ENCODE peak calls at places on chromosomes 4 and X, in eight cellular contexts. One of them, this sample, is unnamed.

GRCh38 chrX:49842603-49843002 is 13.5 kb downstream of the PAGE4 start:
- DNase-seq in RWPE1: no peak
- DNase-seq in right atrium auricular region: no peak
- DNase-seq in neural crest cell: no peak
- DNase-seq in MCF 10A: no peak
- DNase-seq in A673: no peak
- DNase-seq in mammary epithelial cell: no peak
- DNase-seq in CD8-positive, alpha-beta T cell: no peak
- DNase-seq in this sample: no peak

GRCh38 chrX:53813663-53814440 is 127.3 kb upstream of the HUWE1 start:
- DNase-seq in RWPE1: no peak
- DNase-seq in mammary epithelial cell: peak; percentile 23
- DNase-seq in A673: no peak
- DNase-seq in right atrium auricular region: no peak
- DNase-seq in MCF 10A: peak; percentile 2
- DNase-seq in CD8-positive, alpha-beta T cell: no peak
- DNase-seq in neural crest cell: no peak
- DNase-seq in this sample: no peak

GRCh38 chr4:95363579-95363965 is 185.2 kb downstream of the UNC5C start:
- DNase-seq in A673: no peak
- DNase-seq in right atrium auricular region: no peak
- DNase-seq in mammary epithelial cell: no peak
- DNase-seq in MCF 10A: no peak
- DNase-seq in RWPE1: no peak
- DNase-seq in neural crest cell: no peak
- DNase-seq in CD8-positive, alpha-beta T cell: no peak
- DNase-seq in this sample: no peak

GRCh38 chr4:112348488-112349158 is 51.5 kb downstream of the ALPK1 start:
- DNase-seq in A673: peak; percentile 63
- DNase-seq in neural crest cell: peak; percentile 48
- DNase-seq in CD8-positive, alpha-beta T cell: no peak
- DNase-seq in mammary epithelial cell: peak; percentile 76
- DNase-seq in right atrium auricular region: peak; percentile 87
- DNase-seq in MCF 10A: peak; percentile 57
- DNase-seq in RWPE1: no peak
- DNase-seq in this sample: no peak

GRCh38 chrX:20056704-20057103 is 60.0 kb downstream of the MAP7D2 start:
- DNase-seq in mammary epithelial cell: peak; percentile 90
- DNase-seq in neural crest cell: no peak
- DNase-seq in MCF 10A: peak; percentile 59
- DNase-seq in CD8-positive, alpha-beta T cell: no peak
- DNase-seq in right atrium auricular region: no peak
- DNase-seq in A673: no peak
- DNase-seq in RWPE1: peak; percentile 57
- DNase-seq in this sample: no peak

GRCh38 chr4:1410491-1411325 is 4.5 kb upstream of the NKX1-1 start:
- DNase-seq in mammary epithelial cell: peak; percentile 29
- DNase-seq in right atrium auricular region: peak; percentile 49
- DNase-seq in CD8-positive, alpha-beta T cell: peak; percentile 55
- DNase-seq in neural crest cell: peak; percentile 96
- DNase-seq in MCF 10A: peak; percentile 11
- DNase-seq in RWPE1: peak; percentile 58
- DNase-seq in A673: peak; percentile 76
- DNase-seq in this sample: peak; percentile 76

GRCh38 chr4:32798471-32798870 is 2078.3 kb downstream of the PCDH7 start:
- DNase-seq in right atrium auricular region: no peak
- DNase-seq in neural crest cell: no peak
- DNase-seq in CD8-positive, alpha-beta T cell: no peak
- DNase-seq in MCF 10A: no peak
- DNase-seq in RWPE1: no peak
- DNase-seq in A673: no peak
- DNase-seq in mammary epithelial cell: no peak
- DNase-seq in this sample: no peak

GRCh38 chr4:15695240-15695699 is 7.6 kb upstream of the BST1 start:
- DNase-seq in CD8-positive, alpha-beta T cell: no peak
- DNase-seq in right atrium auricular region: no peak
- DNase-seq in MCF 10A: peak; percentile 96
- DNase-seq in RWPE1: peak; percentile 70
- DNase-seq in neural crest cell: no peak
- DNase-seq in A673: no peak
- DNase-seq in mammary epithelial cell: peak; percentile 98
- DNase-seq in this sample: no peak

GRCh38 chr4:74166823-74167222 is 8.9 kb downstream of the MTHFD2L start:
- DNase-seq in CD8-positive, alpha-beta T cell: no peak
- DNase-seq in neural crest cell: no peak
- DNase-seq in A673: no peak
- DNase-seq in RWPE1: no peak
- DNase-seq in right atrium auricular region: no peak
- DNase-seq in mammary epithelial cell: no peak
- DNase-seq in MCF 10A: no peak
- DNase-seq in this sample: no peak

GRCh38 chrX:66164470-66164869 is 423 bp downstream of the HEPH start:
- DNase-seq in MCF 10A: no peak
- DNase-seq in right atrium auricular region: no peak
- DNase-seq in A673: no peak
- DNase-seq in mammary epithelial cell: peak; percentile 1
- DNase-seq in neural crest cell: no peak
- DNase-seq in CD8-positive, alpha-beta T cell: no peak
- DNase-seq in RWPE1: no peak
- DNase-seq in this sample: no peak

GRCh38 chr4:151644625-151645024 is 116.2 kb downstream of the GATB start:
- DNase-seq in A673: peak; percentile 72
- DNase-seq in neural crest cell: peak; percentile 27
- DNase-seq in right atrium auricular region: no peak
- DNase-seq in CD8-positive, alpha-beta T cell: no peak
- DNase-seq in mammary epithelial cell: no peak
- DNase-seq in RWPE1: peak; percentile 13
- DNase-seq in MCF 10A: peak; percentile 38
- DNase-seq in this sample: no peak

GRCh38 chrX:41066391-41066790 is 18.9 kb upstream of the USP9X start:
- DNase-seq in MCF 10A: no peak
- DNase-seq in neural crest cell: no peak
- DNase-seq in mammary epithelial cell: peak; percentile 70
- DNase-seq in CD8-positive, alpha-beta T cell: no peak
- DNase-seq in right atrium auricular region: no peak
- DNase-seq in A673: no peak
- DNase-seq in RWPE1: no peak
- DNase-seq in this sample: no peak

GRCh38 chr4:97653701-97654100 is 489.6 kb downstream of the STPG2 start:
- DNase-seq in right atrium auricular region: no peak
- DNase-seq in A673: no peak
- DNase-seq in mammary epithelial cell: no peak
- DNase-seq in MCF 10A: no peak
- DNase-seq in RWPE1: no peak
- DNase-seq in CD8-positive, alpha-beta T cell: no peak
- DNase-seq in neural crest cell: no peak
- DNase-seq in this sample: no peak

GRCh38 chrX:46407036-46407752 is 138.0 kb downstream of the ZNF674 start:
- DNase-seq in right atrium auricular region: no peak
- DNase-seq in MCF 10A: no peak
- DNase-seq in A673: peak; percentile 84
- DNase-seq in neural crest cell: no peak
- DNase-seq in mammary epithelial cell: no peak
- DNase-seq in RWPE1: no peak
- DNase-seq in CD8-positive, alpha-beta T cell: no peak
- DNase-seq in this sample: no peak

GRCh38 chr4:140740906-140741670 is 15.1 kb downstream of the TBC1D9 start:
- DNase-seq in neural crest cell: no peak
- DNase-seq in MCF 10A: no peak
- DNase-seq in RWPE1: no peak
- DNase-seq in A673: no peak
- DNase-seq in CD8-positive, alpha-beta T cell: no peak
- DNase-seq in mammary epithelial cell: no peak
- DNase-seq in right atrium auricular region: no peak
- DNase-seq in this sample: no peak

GRCh38 chr4:64784125-64784524 is 374.9 kb upstream of the TECRL start:
- DNase-seq in CD8-positive, alpha-beta T cell: no peak
- DNase-seq in neural crest cell: no peak
- DNase-seq in A673: peak; percentile 45
- DNase-seq in right atrium auricular region: no peak
- DNase-seq in MCF 10A: no peak
- DNase-seq in mammary epithelial cell: peak; percentile 37
- DNase-seq in RWPE1: no peak
- DNase-seq in this sample: no peak

GRCh38 chrX:121310820-121311219 is 263.4 kb downstream of the GLUD2 start:
- DNase-seq in RWPE1: no peak
- DNase-seq in CD8-positive, alpha-beta T cell: no peak
- DNase-seq in right atrium auricular region: no peak
- DNase-seq in neural crest cell: no peak
- DNase-seq in MCF 10A: no peak
- DNase-seq in A673: no peak
- DNase-seq in mammary epithelial cell: no peak
- DNase-seq in this sample: no peak

GRCh38 chr4:165364452-165365080 is 14.2 kb upstream of the CPE start:
- DNase-seq in right atrium auricular region: no peak
- DNase-seq in A673: no peak
- DNase-seq in mammary epithelial cell: peak; percentile 86
- DNase-seq in RWPE1: no peak
- DNase-seq in MCF 10A: peak; percentile 77
- DNase-seq in CD8-positive, alpha-beta T cell: no peak
- DNase-seq in neural crest cell: no peak
- DNase-seq in this sample: no peak

GRCh38 chrX:40154229-40154852 is 56.6 kb upstream of the BCOR start:
- DNase-seq in CD8-positive, alpha-beta T cell: no peak
- DNase-seq in right atrium auricular region: no peak
- DNase-seq in neural crest cell: peak; percentile 41
- DNase-seq in RWPE1: no peak
- DNase-seq in A673: peak; percentile 77
- DNase-seq in MCF 10A: no peak
- DNase-seq in mammary epithelial cell: no peak
- DNase-seq in this sample: no peak

GRCh38 chr4:152709675-152710438 is 30.1 kb upstream of the TMEM154 start:
- DNase-seq in A673: peak; percentile 37
- DNase-seq in mammary epithelial cell: peak; percentile 96
- DNase-seq in neural crest cell: no peak
- DNase-seq in RWPE1: peak; percentile 84
- DNase-seq in CD8-positive, alpha-beta T cell: no peak
- DNase-seq in MCF 10A: peak; percentile 95
- DNase-seq in right atrium auricular region: no peak
- DNase-seq in this sample: peak; percentile 53

GRCh38 chr4:52545099-52546069 is 113.7 kb downstream of the USP46 start:
- DNase-seq in CD8-positive, alpha-beta T cell: peak; percentile 31
- DNase-seq in RWPE1: peak; percentile 75
- DNase-seq in right atrium auricular region: peak; percentile 80
- DNase-seq in A673: peak; percentile 56
- DNase-seq in MCF 10A: peak; percentile 78
- DNase-seq in mammary epithelial cell: peak; percentile 49
- DNase-seq in neural crest cell: peak; percentile 82
- DNase-seq in this sample: peak; percentile 72

GRCh38 chrX:135931644-135932487 is 38.4 kb downstream of the SAGE1 start:
- DNase-seq in A673: peak; percentile 33
- DNase-seq in CD8-positive, alpha-beta T cell: no peak
- DNase-seq in right atrium auricular region: no peak
- DNase-seq in RWPE1: peak; percentile 13
- DNase-seq in MCF 10A: peak; percentile 62
- DNase-seq in mammary epithelial cell: peak; percentile 23
- DNase-seq in neural crest cell: peak; percentile 52
- DNase-seq in this sample: peak; percentile 23

GRCh38 chrX:107978707-107979307 is 3.4 kb downstream of the TEX13B start:
- DNase-seq in RWPE1: peak; percentile 1
- DNase-seq in mammary epithelial cell: peak; percentile 12
- DNase-seq in neural crest cell: no peak
- DNase-seq in MCF 10A: peak; percentile 59
- DNase-seq in A673: peak; percentile 37
- DNase-seq in CD8-positive, alpha-beta T cell: no peak
- DNase-seq in right atrium auricular region: no peak
- DNase-seq in this sample: no peak
- TF ChIP-seq CTCF in RWPE1: peak; percentile 28
- TF ChIP-seq CTCF in mammary epithelial cell: peak; percentile 66
- TF ChIP-seq CTCF in neural crest cell: peak; percentile 59
- TF ChIP-seq CTCF in MCF 10A: peak; percentile 61
- TF ChIP-seq CTCF in A673: peak; percentile 53
- TF ChIP-seq CTCF in CD8-positive, alpha-beta T cell: no peak
- TF ChIP-seq CTCF in right atrium auricular region: no peak
- TF ChIP-seq CTCF in this sample: peak; percentile 1

DNA sequence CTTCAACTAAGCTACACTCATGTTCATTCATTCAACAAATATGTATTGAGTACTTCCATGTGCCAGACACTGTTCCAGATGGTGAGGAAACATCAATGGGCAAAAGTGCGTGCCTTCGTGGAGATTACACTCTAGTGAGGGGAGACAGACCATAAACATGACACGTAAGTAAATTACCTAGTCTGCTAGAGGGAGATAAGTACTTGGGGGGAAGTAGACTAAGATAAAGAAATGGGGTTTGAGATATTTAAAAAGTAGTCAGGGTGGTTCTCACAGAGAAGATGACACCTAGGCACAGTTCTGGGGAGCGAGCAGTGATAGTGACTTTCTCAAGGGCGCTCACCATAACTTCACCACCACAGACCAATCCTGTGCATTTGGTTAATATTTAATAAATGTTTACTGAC is 11.7 kb downstream of the JCHAIN start:
- DNase-seq in RWPE1: no peak
- DNase-seq in mammary epithelial cell: no peak
- DNase-seq in neural crest cell: no peak
- DNase-seq in right atrium auricular region: no peak
- DNase-seq in CD8-positive, alpha-beta T cell: no peak
- DNase-seq in MCF 10A: no peak
- DNase-seq in A673: no peak
- DNase-seq in this sample: no peak
- TF ChIP-seq CTCF in RWPE1: no peak
- TF ChIP-seq CTCF in mammary epithelial cell: no peak
- TF ChIP-seq CTCF in neural crest cell: no peak
- TF ChIP-seq CTCF in right atrium auricular region: no peak
- TF ChIP-seq CTCF in CD8-positive, alpha-beta T cell: no peak
- TF ChIP-seq CTCF in MCF 10A: no peak
- TF ChIP-seq CTCF in A673: no peak
- TF ChIP-seq CTCF in this sample: no peak

GRCh38 chrX:150405576-150405975 is 42.5 kb downstream of the MAMLD1 start:
- DNase-seq in neural crest cell: no peak
- DNase-seq in A673: no peak
- DNase-seq in CD8-positive, alpha-beta T cell: no peak
- DNase-seq in mammary epithelial cell: no peak
- DNase-seq in right atrium auricular region: no peak
- DNase-seq in MCF 10A: peak; percentile 38
- DNase-seq in RWPE1: no peak
- DNase-seq in this sample: no peak
- TF ChIP-seq CTCF in neural crest cell: peak; percentile 31
- TF ChIP-seq CTCF in A673: peak; percentile 14
- TF ChIP-seq CTCF in CD8-positive, alpha-beta T cell: no peak
- TF ChIP-seq CTCF in mammary epithelial cell: no peak
- TF ChIP-seq CTCF in right atrium auricular region: no peak
- TF ChIP-seq CTCF in MCF 10A: no peak
- TF ChIP-seq CTCF in RWPE1: no peak
- TF ChIP-seq CTCF in this sample: no peak

DNA sequence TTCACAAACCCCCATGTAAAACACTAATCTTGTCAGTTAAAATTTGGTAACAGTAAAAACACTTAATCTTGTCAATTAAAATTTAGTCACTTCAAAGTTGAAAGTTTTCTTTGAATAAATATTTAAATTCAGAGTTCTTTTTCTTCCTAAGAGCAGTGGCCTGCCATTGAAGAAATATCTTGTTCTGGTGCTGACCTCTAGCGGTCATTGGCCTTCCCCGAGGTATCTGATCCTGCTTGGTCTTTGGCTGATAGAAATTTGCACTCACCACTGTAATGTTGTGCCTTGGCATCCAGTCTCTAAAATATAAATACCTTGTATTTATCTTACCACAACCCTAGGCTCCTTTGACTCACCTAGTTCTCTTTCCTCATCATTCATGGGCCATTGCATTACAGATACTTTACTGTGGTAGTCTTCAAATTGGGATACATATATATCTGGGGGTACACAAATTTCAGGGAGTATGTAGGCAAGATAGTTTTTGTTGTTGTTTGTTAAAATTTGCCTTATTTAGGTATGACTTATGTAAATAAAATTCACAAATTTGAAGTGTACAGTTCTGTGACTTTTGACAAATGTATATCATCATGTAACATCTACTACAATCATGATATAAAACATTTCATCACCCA is 6.7 kb upstream of the ART3 start:
- DNase-seq in MCF 10A: peak; percentile 83
- DNase-seq in RWPE1: peak; percentile 73
- DNase-seq in right atrium auricular region: peak; percentile 74
- DNase-seq in CD8-positive, alpha-beta T cell: peak; percentile 55
- DNase-seq in neural crest cell: peak; percentile 71
- DNase-seq in A673: peak; percentile 57
- DNase-seq in mammary epithelial cell: peak; percentile 55
- DNase-seq in this sample: peak; percentile 75
- TF ChIP-seq CTCF in MCF 10A: peak; percentile 65
- TF ChIP-seq CTCF in RWPE1: peak; percentile 83
- TF ChIP-seq CTCF in right atrium auricular region: peak; percentile 77
- TF ChIP-seq CTCF in CD8-positive, alpha-beta T cell: peak; percentile 74
- TF ChIP-seq CTCF in neural crest cell: peak; percentile 90
- TF ChIP-seq CTCF in A673: peak; percentile 63
- TF ChIP-seq CTCF in mammary epithelial cell: peak; percentile 78
- TF ChIP-seq CTCF in this sample: peak; percentile 70